ENCODE peak calls at places on chromosomes 16 and 17, in seven cellular contexts. One of them, this sample, is unnamed.

GRCh38 chr16:16027728-16028310 is 78.4 kb downstream of the ABCC1 start:
- DNase-seq in SK-N-MC: no peak
- DNase-seq in K562: no peak
- DNase-seq in fibroblast of lung: no peak
- DNase-seq in DND-41: no peak
- DNase-seq in GM23248: no peak
- DNase-seq in neuronal stem cell: no peak
- DNase-seq in this sample: no peak

GRCh38 chr16:74635303-74635702 is 28.4 kb upstream of the GLG1 start:
- DNase-seq in neuronal stem cell: no peak
- DNase-seq in DND-41: no peak
- DNase-seq in SK-N-MC: no peak
- DNase-seq in GM23248: no peak
- DNase-seq in K562: no peak
- DNase-seq in fibroblast of lung: no peak
- DNase-seq in this sample: no peak

GRCh38 chr17:13671771-13672170 is 70.0 kb upstream of the HS3ST3A1 start:
- DNase-seq in GM23248: peak; percentile 40
- DNase-seq in fibroblast of lung: no peak
- DNase-seq in SK-N-MC: no peak
- DNase-seq in neuronal stem cell: no peak
- DNase-seq in DND-41: no peak
- DNase-seq in K562: no peak
- DNase-seq in this sample: peak; percentile 79

GRCh38 chr16:27474041-27474440 is 72.1 kb downstream of the IL21R start:
- DNase-seq in neuronal stem cell: no peak
- DNase-seq in K562: no peak
- DNase-seq in DND-41: no peak
- DNase-seq in GM23248: no peak
- DNase-seq in fibroblast of lung: no peak
- DNase-seq in SK-N-MC: no peak
- DNase-seq in this sample: no peak

GRCh38 chr16:75064403-75065148 is 52.0 kb downstream of the LDHD start:
- DNase-seq in fibroblast of lung: no peak
- DNase-seq in SK-N-MC: no peak
- DNase-seq in GM23248: no peak
- DNase-seq in DND-41: peak; percentile 85
- DNase-seq in neuronal stem cell: no peak
- DNase-seq in K562: no peak
- DNase-seq in this sample: peak; percentile 74

GRCh38 chr16:27463741-27464662 is 62.0 kb downstream of the IL21R start:
- DNase-seq in DND-41: no peak
- DNase-seq in fibroblast of lung: no peak
- DNase-seq in neuronal stem cell: no peak
- DNase-seq in K562: no peak
- DNase-seq in GM23248: no peak
- DNase-seq in SK-N-MC: no peak
- DNase-seq in this sample: no peak

GRCh38 chr17:37493249-37494027 is 3.7 kb downstream of the DUSP14 start:
- DNase-seq in neuronal stem cell: no peak
- DNase-seq in DND-41: no peak
- DNase-seq in GM23248: peak; percentile 94
- DNase-seq in K562: no peak
- DNase-seq in SK-N-MC: no peak
- DNase-seq in fibroblast of lung: peak; percentile 77
- DNase-seq in this sample: peak; percentile 86

GRCh38 chr16:67229906-67230808 is 3.2 kb downstream of the TMEM208 start:
- DNase-seq in fibroblast of lung: no peak
- DNase-seq in DND-41: no peak
- DNase-seq in K562: no peak
- DNase-seq in neuronal stem cell: no peak
- DNase-seq in SK-N-MC: no peak
- DNase-seq in GM23248: no peak
- DNase-seq in this sample: no peak

GRCh38 chr16:23905027-23905426 is 69.2 kb downstream of the PRKCB start:
- DNase-seq in K562: no peak
- DNase-seq in GM23248: peak; percentile 88
- DNase-seq in neuronal stem cell: peak; percentile 51
- DNase-seq in DND-41: no peak
- DNase-seq in fibroblast of lung: peak; percentile 6
- DNase-seq in SK-N-MC: no peak
- DNase-seq in this sample: peak; percentile 11

GRCh38 chr17:1083451-1084187 is 86.7 kb downstream of the TIMM22 start:
- DNase-seq in K562: no peak
- DNase-seq in fibroblast of lung: peak; percentile 33
- DNase-seq in GM23248: peak; percentile 51
- DNase-seq in DND-41: no peak
- DNase-seq in SK-N-MC: no peak
- DNase-seq in neuronal stem cell: no peak
- DNase-seq in this sample: no peak

GRCh38 chr16:49658066-49658465 is 197.8 kb downstream of the ZNF423 start:
- DNase-seq in GM23248: no peak
- DNase-seq in fibroblast of lung: no peak
- DNase-seq in K562: no peak
- DNase-seq in DND-41: no peak
- DNase-seq in SK-N-MC: no peak
- DNase-seq in neuronal stem cell: no peak
- DNase-seq in this sample: no peak

GRCh38 chr16:4714996-4715395 is 19.1 kb downstream of the ANKS3 start:
- DNase-seq in fibroblast of lung: no peak
- DNase-seq in neuronal stem cell: no peak
- DNase-seq in K562: no peak
- DNase-seq in SK-N-MC: no peak
- DNase-seq in GM23248: no peak
- DNase-seq in DND-41: no peak
- DNase-seq in this sample: no peak

GRCh38 chr16:21264226-21265036 is 13.7 kb downstream of the CRYM start:
- DNase-seq in SK-N-MC: no peak
- DNase-seq in neuronal stem cell: no peak
- DNase-seq in GM23248: peak; percentile 62
- DNase-seq in fibroblast of lung: peak; percentile 59
- DNase-seq in DND-41: no peak
- DNase-seq in K562: no peak
- DNase-seq in this sample: no peak

GRCh38 chr16:1785846-1786170 is 3.0 kb downstream of the NUBP2 start:
- DNase-seq in K562: no peak
- DNase-seq in GM23248: no peak
- DNase-seq in fibroblast of lung: no peak
- DNase-seq in SK-N-MC: no peak
- DNase-seq in DND-41: no peak
- DNase-seq in neuronal stem cell: no peak
- DNase-seq in this sample: no peak

GRCh38 chr17:79028496-79029326 is 4.7 kb downstream of the C1QTNF1 start:
- DNase-seq in DND-41: no peak
- DNase-seq in SK-N-MC: no peak
- DNase-seq in GM23248: peak; percentile 33
- DNase-seq in fibroblast of lung: no peak
- DNase-seq in K562: no peak
- DNase-seq in neuronal stem cell: no peak
- DNase-seq in this sample: no peak

GRCh38 chr16:77457046-77457445 is 22.2 kb upstream of the ADAMTS18 start:
- DNase-seq in fibroblast of lung: no peak
- DNase-seq in SK-N-MC: no peak
- DNase-seq in GM23248: no peak
- DNase-seq in DND-41: no peak
- DNase-seq in K562: no peak
- DNase-seq in neuronal stem cell: no peak
- DNase-seq in this sample: no peak

GRCh38 chr16:48235556-48236136 is 8.5 kb upstream of the LONP2 start:
- DNase-seq in fibroblast of lung: peak; percentile 24
- DNase-seq in SK-N-MC: no peak
- DNase-seq in neuronal stem cell: no peak
- DNase-seq in K562: no peak
- DNase-seq in DND-41: no peak
- DNase-seq in GM23248: no peak
- DNase-seq in this sample: peak; percentile 19

GRCh38 chr17:73792994-73793393 is 148.7 kb upstream of the SDK2 start:
- DNase-seq in DND-41: no peak
- DNase-seq in fibroblast of lung: no peak
- DNase-seq in neuronal stem cell: no peak
- DNase-seq in GM23248: no peak
- DNase-seq in K562: no peak
- DNase-seq in SK-N-MC: no peak
- DNase-seq in this sample: no peak

GRCh38 chr17:40461774-40462342 is 18.6 kb downstream of the IGFBP4 start:
- DNase-seq in neuronal stem cell: no peak
- DNase-seq in DND-41: no peak
- DNase-seq in K562: peak; percentile 28
- DNase-seq in SK-N-MC: no peak
- DNase-seq in fibroblast of lung: peak; percentile 48
- DNase-seq in GM23248: peak; percentile 62
- DNase-seq in this sample: peak; percentile 3
- H3K27ac ChIP-seq in neuronal stem cell: no peak overlapping the region
- H3K27ac ChIP-seq in DND-41: no peak overlapping the region
- H3K27ac ChIP-seq in K562: no peak overlapping the region
- H3K27ac ChIP-seq in SK-N-MC: peak overlapping the region; percentile 66
- H3K27ac ChIP-seq in fibroblast of lung: peak overlapping the region; percentile 38
- H3K27ac ChIP-seq in GM23248: peak overlapping the region; percentile 42
- H3K27ac ChIP-seq in this sample: no peak overlapping the region

DNA sequence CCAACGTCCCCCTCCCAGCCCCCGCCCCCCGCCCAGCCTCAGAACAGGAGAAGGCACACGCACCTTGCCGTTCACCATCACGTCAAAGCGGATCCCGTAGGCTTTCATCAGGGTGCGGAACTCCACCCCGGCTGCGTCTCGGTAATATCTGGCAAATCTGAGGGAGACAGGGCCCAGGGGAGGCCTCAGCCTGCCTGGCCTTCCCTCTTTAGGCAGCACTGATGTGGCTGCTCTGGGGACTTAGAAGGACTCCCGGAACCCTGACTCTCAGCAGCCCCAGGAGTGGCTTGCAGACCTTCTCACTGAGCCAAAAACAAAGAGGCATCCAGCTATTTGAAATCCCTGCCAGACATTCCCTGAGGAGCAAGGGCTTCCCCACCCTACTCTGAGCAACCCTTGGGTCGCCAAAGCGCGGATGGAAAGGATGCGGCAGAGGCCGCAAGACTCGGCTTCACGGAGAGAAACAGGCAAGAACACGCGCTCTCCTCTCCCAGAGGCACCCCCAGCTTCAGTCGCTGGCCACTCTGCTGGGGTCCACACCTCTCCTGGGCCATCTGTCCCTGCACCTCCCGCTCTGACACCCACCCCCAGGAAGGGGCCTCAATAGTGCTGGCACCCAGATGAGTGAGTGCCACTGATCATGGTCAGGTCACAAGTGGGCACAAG is 7.9 kb downstream of the P2RX5 start:
- DNase-seq in GM23248: peak; percentile 39
- DNase-seq in DND-41: no peak
- DNase-seq in K562: no peak
- DNase-seq in SK-N-MC: no peak
- DNase-seq in neuronal stem cell: no peak
- DNase-seq in fibroblast of lung: no peak
- DNase-seq in this sample: no peak
- H3K9ac ChIP-seq in GM23248: no peak overlapping the region
- H3K9ac ChIP-seq in DND-41: no peak overlapping the region
- H3K9ac ChIP-seq in K562: no peak overlapping the region
- H3K9ac ChIP-seq in SK-N-MC: peak overlapping the region; percentile 57
- H3K9ac ChIP-seq in neuronal stem cell: peak overlapping the region; percentile 50
- H3K9ac ChIP-seq in fibroblast of lung: no peak overlapping the region
- H3K9ac ChIP-seq in this sample: no peak overlapping the region

DNA sequence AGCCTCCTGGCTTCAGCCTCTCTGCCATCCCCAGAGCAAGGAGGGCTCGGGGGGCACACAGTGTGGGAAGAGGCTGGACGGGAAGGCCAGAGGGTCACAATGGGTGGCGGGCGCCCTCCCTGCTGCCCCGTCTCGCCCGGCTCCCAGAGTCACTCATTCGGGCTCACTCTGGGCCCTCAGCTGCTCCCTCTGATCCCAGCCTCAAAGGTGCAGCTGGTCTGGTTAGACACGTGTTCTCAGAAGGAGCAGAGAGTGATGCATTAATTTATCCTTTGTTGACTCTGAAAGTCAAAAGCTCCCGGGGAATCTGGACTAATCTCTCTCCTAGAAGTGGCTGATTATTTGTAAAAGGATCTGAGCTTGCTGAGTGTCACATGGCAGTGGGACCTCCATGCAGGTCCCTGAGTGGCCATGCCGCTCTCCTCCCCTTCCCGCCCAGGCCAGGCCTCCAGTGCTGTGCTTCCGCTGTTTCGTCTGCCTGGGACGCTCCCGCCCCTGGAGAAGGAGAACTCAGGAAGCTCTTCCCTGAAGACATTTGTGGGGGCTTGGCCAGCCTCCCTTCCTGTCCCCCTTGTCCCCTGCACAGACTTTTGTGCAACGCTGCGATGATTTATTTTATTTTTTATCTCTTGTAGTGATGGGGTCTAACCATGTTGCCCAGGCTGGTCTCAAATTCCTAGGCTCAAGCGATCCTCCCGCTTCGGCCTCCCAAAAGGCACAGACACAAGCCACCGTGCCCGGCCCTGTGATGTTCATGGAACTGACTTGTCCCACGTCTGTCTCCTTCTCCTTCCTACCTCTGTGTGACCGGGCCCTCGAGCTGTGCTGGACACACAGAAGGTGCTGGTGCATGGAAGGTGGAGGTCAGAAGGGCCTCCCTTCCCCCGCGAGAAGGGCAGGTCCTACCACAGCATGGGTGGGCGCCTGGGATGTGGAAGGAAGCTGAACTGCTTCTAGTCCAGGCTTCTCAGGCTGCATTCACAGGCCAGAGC is 87.8 kb downstream of the SEC14L1 start:
- DNase-seq in GM23248: no peak
- DNase-seq in SK-N-MC: no peak
- DNase-seq in fibroblast of lung: no peak
- DNase-seq in neuronal stem cell: no peak
- DNase-seq in K562: no peak
- DNase-seq in DND-41: no peak
- DNase-seq in this sample: no peak
- H3K27ac ChIP-seq in GM23248: no peak overlapping the region
- H3K27ac ChIP-seq in SK-N-MC: peak overlapping the region; percentile 55
- H3K27ac ChIP-seq in fibroblast of lung: no peak overlapping the region
- H3K27ac ChIP-seq in neuronal stem cell: no peak overlapping the region
- H3K27ac ChIP-seq in K562: no peak overlapping the region
- H3K27ac ChIP-seq in DND-41: no peak overlapping the region
- H3K27ac ChIP-seq in this sample: no peak overlapping the region

GRCh38 chr17:69505740-69506139 is 91.2 kb downstream of the MAP2K6 start:
- DNase-seq in DND-41: no peak
- DNase-seq in K562: no peak
- DNase-seq in neuronal stem cell: no peak
- DNase-seq in fibroblast of lung: no peak
- DNase-seq in GM23248: no peak
- DNase-seq in SK-N-MC: no peak
- DNase-seq in this sample: no peak

GRCh38 chr17:69503711-69504110 is 89.2 kb downstream of the MAP2K6 start:
- DNase-seq in DND-41: no peak
- DNase-seq in neuronal stem cell: no peak
- DNase-seq in K562: no peak
- DNase-seq in SK-N-MC: no peak
- DNase-seq in GM23248: no peak
- DNase-seq in fibroblast of lung: no peak
- DNase-seq in this sample: no peak

GRCh38 chr17:69502488-69502887 is 88.0 kb downstream of the MAP2K6 start:
- DNase-seq in GM23248: no peak
- DNase-seq in SK-N-MC: no peak
- DNase-seq in neuronal stem cell: no peak
- DNase-seq in K562: no peak
- DNase-seq in DND-41: no peak
- DNase-seq in fibroblast of lung: peak; percentile 29
- DNase-seq in this sample: no peak

GRCh38 chr17:69508814-69509213 is 94.3 kb downstream of the MAP2K6 start:
- DNase-seq in SK-N-MC: no peak
- DNase-seq in neuronal stem cell: no peak
- DNase-seq in GM23248: no peak
- DNase-seq in fibroblast of lung: peak; percentile 34
- DNase-seq in DND-41: no peak
- DNase-seq in K562: no peak
- DNase-seq in this sample: no peak

GRCh38 chr17:69506489-69506888 is 92.0 kb downstream of the MAP2K6 start:
- DNase-seq in K562: no peak
- DNase-seq in neuronal stem cell: no peak
- DNase-seq in SK-N-MC: no peak
- DNase-seq in GM23248: peak; percentile 8
- DNase-seq in fibroblast of lung: no peak
- DNase-seq in DND-41: no peak
- DNase-seq in this sample: peak; percentile 49
- H3K9ac ChIP-seq in K562: no peak overlapping the region
- H3K9ac ChIP-seq in neuronal stem cell: no peak overlapping the region
- H3K9ac ChIP-seq in SK-N-MC: no peak overlapping the region
- H3K9ac ChIP-seq in GM23248: no peak overlapping the region
- H3K9ac ChIP-seq in fibroblast of lung: no peak overlapping the region
- H3K9ac ChIP-seq in DND-41: no peak overlapping the region
- H3K9ac ChIP-seq in this sample: no peak overlapping the region

This sample was measured in PC-3.